ENCODE peak calls at places on chromosomes 11 and 22, in five cellular contexts. A, S, T, I and V are unnamed samples.
A peak's percentile ranks its signal among the peaks of the same experiment; 100 is the strongest.

GRCh38 chr22:42188808-42189447 is 58.3 kb upstream of the CYP2D6 start:
- DNase-seq in T (no peak), S (no peak), A (no peak), I (no peak), V (no peak)

GRCh38 chr22:44248926-44249325 is 63.8 kb downstream of the SHISAL1 start:
- DNase-seq in S (no peak), I (no peak), T (no peak), A (no peak), V (no peak)

GRCh38 chr11:473415-473814 is 23.3 kb downstream of the PTDSS2 start:
- DNase-seq in I (no peak), S (no peak), T (no peak), A (no peak), V (no peak)

GRCh38 chr22:32904044-32904443 is 102.5 kb downstream of the TIMP3 start:
- DNase-seq in S (no peak), T (peak; percentile 5), I (no peak), A (peak; percentile 27), V (peak; percentile 59)

GRCh38 chr22:20779813-20780148 is 5.9 kb downstream of the SERPIND1 start:
- DNase-seq in T (no peak), I (no peak), S (no peak), A (no peak), V (peak; percentile 79)

GRCh38 chr11:82631722-82632630 is 101.7 kb downstream of the FAM181B start:
- DNase-seq in S (no peak), T (no peak), I (no peak), A (no peak), V (no peak)

GRCh38 chr11:113417428-113417827 is 29.8 kb downstream of the ANKK1 start:
- DNase-seq in T (no peak), S (no peak), I (no peak), A (no peak), V (no peak)

GRCh38 chr11:117821431-117821830 is 3.1 kb downstream of the FXYD2 start:
- DNase-seq in T (no peak), I (no peak), A (no peak), S (no peak), V (no peak)

GRCh38 chr11:17687946-17688670 is 31.3 kb upstream of the MYOD1 start:
- DNase-seq in S (no peak), A (no peak), I (peak; percentile 86), T (no peak), V (no peak)

GRCh38 chr11:93850585-93851018 is at the start of gene VSTM5:
- DNase-seq in A (no peak), S (no peak), I (no peak), T (no peak), V (no peak)

GRCh38 chr11:43549624-43550023 is 130.9 kb upstream of the HSD17B12 start:
- DNase-seq in I (no peak), A (no peak), T (no peak), S (no peak), V (no peak)

GRCh38 chr22:48493733-48494132 is 1333.9 kb downstream of the BRD1 start:
- DNase-seq in S (no peak), T (no peak), A (no peak), I (no peak), V (no peak)

GRCh38 chr11:116199182-116199581 is 573.6 kb downstream of the BUD13 start:
- DNase-seq in A (peak; percentile 96), T (no peak), S (no peak), I (no peak), V (no peak)

GRCh38 chr22:20998411-20999336 is 3.2 kb downstream of the THAP7 start:
- DNase-seq in T (no peak), I (no peak), S (no peak), A (no peak), V (no peak)

GRCh38 chr11:7495997-7496545 is 10.8 kb downstream of the OLFML1 start:
- DNase-seq in I (no peak), S (no peak), T (no peak), A (no peak), V (no peak)

GRCh38 chr11:17389205-17389956 is 922 bp upstream of the KCNJ11 start:
- DNase-seq in I (peak; percentile 87), T (peak; percentile 82), S (peak; percentile 76), A (peak; percentile 89), V (peak; percentile 13)

GRCh38 chr22:20982563-20982882 is 426 bp downstream of the LZTR1 start:
- DNase-seq in A (no peak), I (no peak), S (no peak), T (no peak), V (no peak)

GRCh38 chr22:38233427-38233826 is 31.6 kb downstream of the MAFF start:
- DNase-seq in A (no peak), I (no peak), T (no peak), S (no peak), V (peak; percentile 62)

GRCh38 chr11:6397636-6398035 is 7.4 kb downstream of the SMPD1 start:
- DNase-seq in A (no peak), S (no peak), T (no peak), I (no peak), V (peak; percentile 50)

GRCh38 chr11:114525682-114526081 is 34.0 kb downstream of the NXPE1 start:
- DNase-seq in A (no peak), T (no peak), I (no peak), S (no peak), V (no peak)

GRCh38 chr11:97893612-97894011 is 1127.1 kb upstream of the CNTN5 start:
- DNase-seq in I (no peak), S (no peak), A (peak; percentile 96), T (no peak), V (no peak)

GRCh38 chr11:61718613-61719302 is 33.7 kb upstream of the MYRF start:
- DNase-seq in T (no peak), S (no peak), A (peak; percentile 79), I (no peak), V (peak; percentile 56)

GRCh38 chr11:102345923-102346322 is 1.1 kb upstream of the BIRC2 start:
- DNase-seq in A (no peak), T (no peak), S (peak; percentile 24), I (no peak), V (peak; percentile 41)

GRCh38 chr22:31124290-31124689 is 1.5 kb downstream of the INPP5J start:
- DNase-seq in I (no peak), A (no peak), S (no peak), T (no peak), V (no peak)

GRCh38 chr11:29272019-29272654 is 744.7 kb downstream of the KCNA4 start:
- DNase-seq in S (no peak), T (no peak), I (no peak), A (no peak), V (peak; percentile 71)

GRCh38 chr22:18121436-18122253 is 11.0 kb downstream of the TUBA8 start:
- DNase-seq in S (no peak), I (no peak), A (no peak), T (no peak), V (no peak)

GRCh38 chr11:23404225-23405160 is 544.2 kb upstream of the CCDC179 start:
- DNase-seq in S (no peak), A (no peak), I (no peak), T (no peak), V (no peak)

GRCh38 chr22:44583076-44583760 is 85.2 kb upstream of the RTL6 start:
- DNase-seq in T (no peak), A (no peak), I (no peak), S (no peak), V (peak; percentile 41)

GRCh38 chr11:36600155-36600554 is 2.1 kb upstream of the RAG2 start:
- DNase-seq in T (no peak), I (no peak), A (no peak), S (no peak), V (no peak)

GRCh38 chr11:130549393-130549999 is 101.1 kb downstream of the ADAMTS15 start:
- DNase-seq in T (no peak), A (no peak), S (no peak), I (no peak), V (peak; percentile 33)

GRCh38 chr11:117806906-117807305 is 9.9 kb upstream of the DSCAML1 start:
- DNase-seq in A (no peak), S (no peak), I (no peak), T (no peak), V (no peak)